ENCODE peak calls at places on chromosomes 7 and 10, in six cellular contexts. K is gastrocnemius medialis, I is IMR-90, F is stomach, B is A549, Y is heart left ventricle. E is an unnamed sample.

GRCh38 chr7:107609861-107610260 is 29.8 kb downstream of the BCAP29 start:
- DNase-seq in Y (no peak), K (no peak), B (no peak), F (no peak), I (no peak), E (no peak)

GRCh38 chr7:73885975-73886798 is 25.2 kb downstream of the TMEM270 start:
- DNase-seq in K (no peak), F (peak; percentile 34), Y (peak; percentile 79), B (no peak), I (peak; percentile 64), E (peak; percentile 93)

GRCh38 chr7:93719546-93719945 is 145.0 kb upstream of the CALCR start:
- DNase-seq in Y (no peak), F (no peak), K (no peak), I (peak; percentile 34), B (peak; percentile 11), E (no peak)

GRCh38 chr10:52688906-52689305 is 83.7 kb downstream of the MBL2 start:
- DNase-seq in Y (no peak), K (no peak), B (no peak), F (no peak), I (no peak), E (no peak)

GRCh38 chr10:6953131-6953834 is 373.2 kb upstream of the PRKCQ start:
- DNase-seq in Y (no peak), B (no peak), F (no peak), I (peak; percentile 5), K (no peak), E (no peak)

GRCh38 chr7:128906766-128907559 is 3.5 kb downstream of the KCP start:
- DNase-seq in Y (peak; percentile 17), K (no peak), F (no peak), B (no peak), I (no peak), E (no peak)

GRCh38 chr7:1279041-1279440 is 46.4 kb downstream of the UNCX start:
- DNase-seq in F (no peak), K (no peak), Y (no peak), I (no peak), B (no peak), E (no peak)

GRCh38 chr7:154675560-154675959 is 327.4 kb downstream of the PAXIP1 start:
- DNase-seq in B (no peak), K (no peak), F (no peak), I (no peak), Y (no peak), E (no peak)

GRCh38 chr7:159197066-159197975 is 52.7 kb upstream of the VIPR2 start:
- DNase-seq in Y (no peak), B (no peak), F (no peak), I (no peak), K (no peak), E (no peak)

GRCh38 chr10:29386347-29386999 is 97.6 kb downstream of the LYZL1 start:
- DNase-seq in I (peak; percentile 33), F (no peak), B (peak; percentile 34), Y (no peak), K (no peak), E (no peak)

GRCh38 chr7:116225860-116226259 is 15.5 kb downstream of the TES start:
- DNase-seq in B (no peak), K (no peak), F (no peak), Y (no peak), I (no peak), E (no peak)

GRCh38 chr10:72315611-72316385 is 38.9 kb downstream of the DNAJB12 start:
- DNase-seq in Y (peak; percentile 82), F (peak; percentile 89), K (peak; percentile 85), B (peak; percentile 85), I (peak; percentile 52), E (no peak)

GRCh38 chr10:15182541-15183207 is 14.2 kb upstream of the NMT2 start:
- DNase-seq in F (no peak), I (peak; percentile 58), B (no peak), K (no peak), Y (no peak), E (no peak)

GRCh38 chr7:150461520-150461919 is 11.1 kb downstream of the GIMAP8 start:
- DNase-seq in I (no peak), Y (no peak), B (no peak), F (no peak), K (no peak), E (no peak)

GRCh38 chr7:139701908-139702307 is 75.9 kb downstream of the HIPK2 start:
- DNase-seq in F (peak; percentile 30), K (no peak), B (no peak), I (no peak), Y (no peak), E (no peak)

GRCh38 chr7:115868369-115868768 is 162.2 kb downstream of the TFEC start:
- DNase-seq in F (no peak), K (no peak), Y (no peak), I (no peak), B (no peak), E (no peak)

GRCh38 chr10:6580279-6581029 is 378 bp upstream of the PRKCQ start:
- DNase-seq in K (peak; percentile 65), Y (peak; percentile 51), I (peak; percentile 47), B (peak; percentile 78), F (peak; percentile 77), E (peak; percentile 88)

GRCh38 chr7:83347836-83348482 is 185.3 kb upstream of the PCLO start:
- DNase-seq in Y (no peak), K (no peak), I (peak; percentile 65), F (no peak), B (peak; percentile 23), E (no peak)

GRCh38 chr10:104873161-104873560 is 232.1 kb downstream of the SORCS3 start:
- DNase-seq in I (no peak), F (no peak), Y (no peak), K (no peak), B (no peak), E (no peak)

GRCh38 chr10:47291682-47292081 is 8.3 kb upstream of the GDF10 start:
- DNase-seq in K (no peak), B (no peak), Y (no peak), F (no peak), I (no peak), E (peak; percentile 69)

GRCh38 chr10:77636967-77637473 is 588 bp downstream of the KCNMA1 start:
- DNase-seq in Y (no peak), F (no peak), B (no peak), K (no peak), I (no peak), E (no peak)

GRCh38 chr10:132588301-132589013 is 50.9 kb downstream of the INPP5A start:
- DNase-seq in B (no peak), K (peak; percentile 43), F (no peak), Y (peak; percentile 64), I (no peak), E (no peak)

GRCh38 chr10:21604651-21605050 is 70.6 kb downstream of the MLLT10 start:
- DNase-seq in B (no peak), K (no peak), F (no peak), Y (no peak), I (no peak), E (no peak)

GRCh38 chr7:151115121-151115835 is 29.0 kb downstream of the AGAP3 start:
- DNase-seq in B (no peak), Y (no peak), F (no peak), I (peak; percentile 28), K (no peak), E (no peak)

GRCh38 chr10:111075577-111076185 is 1.1 kb upstream of the ADRA2A start:
- DNase-seq in K (no peak), B (no peak), I (no peak), F (no peak), Y (no peak), E (no peak)
- H3K4me3 ChIP-seq in K (peak overlapping the region; percentile 62), B (peak overlapping the region; percentile 61), I (no peak overlapping the region), F (peak overlapping the region; percentile 50), Y (peak overlapping the region; percentile 48), E (no peak overlapping the region)

GRCh38 chr10:20276127-20276979 is 460.1 kb downstream of the PLXDC2 start:
- DNase-seq in I (no peak), B (no peak), F (no peak), K (no peak), Y (no peak), E (no peak)
- TF ChIP-seq CTCF in I (no peak), B (no peak), F (no peak), K (no peak), Y (no peak), E (no peak)

GRCh38 chr10:3806603-3807002 is 21.6 kb upstream of the KLF6 start:
- DNase-seq in B (peak; percentile 90), K (no peak), Y (no peak), I (peak; percentile 94), F (peak; percentile 63), E (no peak)
- TF ChIP-seq POLR2A in B (no peak), K (no peak), Y (no peak), I (no peak), F (no peak), E (no peak)

DNA sequence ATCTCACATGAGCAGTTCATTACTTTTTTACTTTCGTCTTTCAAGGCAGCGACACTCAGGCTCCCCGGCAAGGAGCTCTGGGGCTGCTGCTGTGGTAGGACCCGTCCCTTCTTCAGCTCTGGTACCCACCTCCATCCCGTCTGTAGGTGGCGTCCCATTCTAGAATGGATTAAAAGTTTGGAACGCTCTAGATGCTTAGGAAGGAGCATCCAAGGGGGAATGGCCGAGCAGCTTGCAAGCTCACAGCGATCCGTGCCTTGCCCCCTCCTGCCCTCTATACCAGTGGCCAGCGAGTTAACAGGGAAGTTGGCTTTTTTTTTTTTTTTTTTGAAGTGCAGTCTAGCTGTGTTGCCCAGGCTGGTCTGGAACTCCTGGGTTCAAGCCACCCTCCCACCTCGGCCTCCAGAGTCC is 22.8 kb upstream of the TTYH3 start:
- DNase-seq in Y (no peak), B (peak; percentile 49), I (peak; percentile 43), F (no peak), K (no peak), E (no peak)
- H3K4me3 ChIP-seq in Y (no peak overlapping the region), B (no peak overlapping the region), I (no peak overlapping the region), F (no peak overlapping the region), K (no peak overlapping the region), E (no peak overlapping the region)

GRCh38 chr10:35613107-35613440 is 7.9 kb downstream of the GJD4 start:
- DNase-seq in B (no peak), Y (no peak), F (no peak), I (no peak), K (no peak), E (no peak)

GRCh38 chr10:35612385-35613106 is 7.4 kb downstream of the GJD4 start:
- DNase-seq in F (no peak), B (no peak), K (no peak), I (no peak), Y (no peak), E (no peak)

GRCh38 chr10:35613597-35614226 is 8.6 kb downstream of the GJD4 start:
- DNase-seq in I (peak; percentile 55), F (no peak), B (peak; percentile 46), Y (no peak), K (no peak), E (no peak)

GRCh38 chr10:35614312-35614711 is 9.2 kb downstream of the GJD4 start:
- DNase-seq in B (no peak), I (no peak), K (no peak), Y (no peak), F (no peak), E (no peak)

GRCh38 chr10:35611750-35612149 is 6.6 kb downstream of the GJD4 start:
- DNase-seq in Y (no peak), F (no peak), B (peak; percentile 29), K (no peak), I (no peak), E (no peak)
- TF ChIP-seq CTCF in Y (no peak), F (no peak), B (no peak), K (no peak), I (no peak), E (no peak)

GRCh38 chr10:97676770-97677581 is 10.1 kb downstream of the AVPI1 start:
- DNase-seq in I (peak; percentile 63), Y (peak; percentile 44), F (peak; percentile 41), B (peak; percentile 77), K (no peak), E (no peak)
- TF ChIP-seq POLR2A in I (no peak), Y (no peak), F (no peak), B (no peak), K (no peak), E (no peak)